ENCODE peak calls at places on chromosomes 4 and X, in ten cellular contexts. G is activated effector memory CD4-positive, alpha-beta T cell treated with anti-CD3 and anti-CD28 coated beads, Interleukin-2, amount 50 U/mL, for 16 hours; N is iPS-NIHi11; F is Peyer's patch; J is astrocyte; C is neuronal stem cell; Z is cardiac muscle cell; K is NAMALWA; X is nucleus accumbens; W is Jurkat, Clone E6-1. A is an unnamed sample.

GRCh38 chrX:114165537-114165936 is 418.3 kb upstream of the HTR2C start:
- DNase-seq in K (no peak), Z (no peak), X (no peak), J (no peak), G (no peak), F (no peak), N (no peak), W (no peak), C (no peak), A (no peak)

GRCh38 chr4:152530600-152530999 is 5.3 kb downstream of the FBXW7 start:
- DNase-seq in K (no peak), G (no peak), C (no peak), Z (no peak), W (no peak), N (no peak), X (no peak), J (no peak), F (no peak), A (no peak)

GRCh38 chr4:7365472-7366179 is 69.1 kb downstream of the PSAPL1 start:
- DNase-seq in F (no peak), K (no peak), Z (no peak), C (no peak), W (no peak), G (no peak), N (no peak), J (no peak), X (peak), A (no peak)

GRCh38 chrX:71198066-71198465 is 25.0 kb upstream of the GJB1 start:
- DNase-seq in G (no peak), W (no peak), Z (no peak), N (no peak), J (no peak), X (no peak), K (peak), C (no peak), F (no peak), A (no peak)

GRCh38 chr4:104941661-104942062 is 205.0 kb upstream of the TET2 start:
- DNase-seq in X (no peak), C (no peak), G (no peak), N (no peak), K (no peak), J (peak), F (no peak), Z (no peak), W (no peak), A (no peak)

GRCh38 chr4:1490011-1490905 is 84.0 kb upstream of the NKX1-1 start:
- DNase-seq in J (no peak), W (no peak), C (no peak), N (peak), F (peak), G (peak), Z (no peak), X (no peak), K (no peak), A (no peak)

GRCh38 chr4:111453216-111453615 is 692.0 kb upstream of the FAM241A start:
- DNase-seq in K (no peak), N (no peak), W (no peak), F (no peak), C (no peak), Z (no peak), X (no peak), G (no peak), J (peak), A (no peak)

GRCh38 chr4:118774989-118775388 is 60.9 kb downstream of the SEC24D start:
- DNase-seq in C (no peak), F (no peak), G (no peak), W (no peak), J (peak), N (no peak), K (no peak), Z (no peak), X (no peak), A (no peak)

A was measured in thoracic aorta.